ENCODE peak calls at places on chromosome 3, in five cellular contexts. U is cardiac fibroblast; J is H7; S is GM20000; I is activated CD8-positive, alpha-beta memory T cell treated with anti-CD3 and anti-CD28 coated beads, Interleukin-2, amount 50 U/mL, for 48 hours. Q is an unnamed sample.

GRCh38 chr3:164852866-164853265 is 225.4 kb downstream of the SI start:
- DNase-seq in I (no peak), U (no peak), S (no peak), J (no peak), Q (no peak)

GRCh38 chr3:138325990-138326389 is 3.7 kb downstream of the NME9 start:
- DNase-seq in I (no peak), J (no peak), U (no peak), S (no peak), Q (no peak)

GRCh38 chr3:183513046-183513706 is 42.3 kb downstream of the KLHL6 start:
- DNase-seq in I (peak; percentile 60), J (no peak), U (no peak), S (peak; percentile 22), Q (no peak)

GRCh38 chr3:139627759-139628158 is 50.0 kb downstream of the NMNAT3 start:
- DNase-seq in U (no peak), S (no peak), J (no peak), I (no peak), Q (no peak)

GRCh38 chr3:52827866-52828376 is 2.6 kb downstream of the ITIH4 start:
- DNase-seq in J (peak; percentile 83), S (no peak), I (no peak), U (no peak), Q (peak; percentile 44)

GRCh38 chr3:188624384-188624783 is 470.4 kb downstream of the LPP start:
- DNase-seq in U (peak; percentile 46), J (no peak), I (no peak), S (no peak), Q (no peak)

GRCh38 chr3:126398423-126399347 is 4.0 kb downstream of the CFAP100 start:
- DNase-seq in I (no peak), J (no peak), S (no peak), U (no peak), Q (no peak)

GRCh38 chr3:143648708-143649107 is 199.6 kb downstream of the SLC9A9 start:
- DNase-seq in U (no peak), J (peak; percentile 17), S (no peak), I (no peak), Q (peak; percentile 56)

GRCh38 chr3:8875831-8876230 is 87.4 kb downstream of the RAD18 start:
- DNase-seq in J (no peak), S (no peak), U (peak; percentile 73), I (no peak), Q (no peak)

GRCh38 chr3:121897296-121897695 is 3.1 kb downstream of the SLC15A2 start:
- DNase-seq in S (no peak), J (no peak), U (no peak), I (no peak), Q (no peak)

GRCh38 chr3:23495507-23495906 is 292.4 kb downstream of the UBE2E2 start:
- DNase-seq in J (no peak), I (no peak), S (no peak), U (peak; percentile 39), Q (no peak)

GRCh38 chr3:181417748-181418147 is 294.0 kb upstream of the SOX2 start:
- DNase-seq in S (no peak), J (no peak), I (no peak), U (no peak), Q (peak; percentile 22)

GRCh38 chr3:174439621-174440349 is 419.3 kb upstream of the NAALADL2 start:
- DNase-seq in S (no peak), I (no peak), J (no peak), U (peak; percentile 96), Q (peak; percentile 13)

GRCh38 chr3:146072824-146073223 is 88.2 kb downstream of the PLOD2 start:
- DNase-seq in J (no peak), I (no peak), U (peak; percentile 60), S (no peak), Q (no peak)

GRCh38 chr3:79937567-79937966 is 169.8 kb upstream of the ROBO1 start:
- DNase-seq in U (peak; percentile 3), S (no peak), J (peak; percentile 43), I (no peak), Q (peak; percentile 92)

GRCh38 chr3:112378989-112379692 is 46.2 kb downstream of the CD200 start:
- DNase-seq in S (no peak), U (peak; percentile 97), J (no peak), I (no peak), Q (no peak)

Q was measured in mesendoderm.